ENCODE peak calls at places on chromosomes 11 and 22, in five cellular contexts. E is SK-N-SH, Y is HepG2, B is stomach, R is transverse colon. A is an unnamed sample.

GRCh38 chr11:134145715-134146114 is 76.8 kb downstream of the JAM3 start:
- DNase-seq in E (no peak), Y (no peak), B (no peak), R (no peak), A (no peak)

GRCh38 chr11:108959124-108959761 is 294.4 kb downstream of the DDX10 start:
- DNase-seq in E (peak), Y (no peak), B (no peak), R (no peak), A (no peak)

GRCh38 chr11:92204731-92205130 is 19.9 kb upstream of the FAT3 start:
- DNase-seq in E (no peak), Y (no peak), B (peak), R (no peak), A (no peak)

GRCh38 chr11:130197386-130198035 is 37.9 kb downstream of the ST14 start:
- DNase-seq in E (no peak), Y (no peak), B (no peak), R (no peak), A (no peak)

GRCh38 chr11:129385801-129386200 is 10.2 kb downstream of the BARX2 start:
- DNase-seq in E (no peak), Y (no peak), B (no peak), R (no peak), A (no peak)

GRCh38 chr11:82701847-82702520 is 31.7 kb downstream of the FAM181B start:
- DNase-seq in E (peak), Y (peak), B (no peak), R (peak), A (peak)

GRCh38 chr22:49664371-49664881 is 163.2 kb downstream of the BRD1 start:
- DNase-seq in E (no peak), Y (no peak), B (no peak), R (no peak), A (no peak)

GRCh38 chr11:133937015-133937414 is 19.8 kb downstream of the IGSF9B start:
- DNase-seq in E (peak), Y (no peak), B (no peak), R (no peak), A (no peak)

GRCh38 chr11:1923201-1923956 is 3.9 kb downstream of the TNNT3 start:
- DNase-seq in E (no peak), Y (no peak), B (no peak), R (no peak), A (no peak)

GRCh38 chr22:39530692-39531331 is 1.7 kb downstream of the RPS19BP1 start:
- DNase-seq in E (peak), Y (peak), B (no peak), R (no peak), A (peak)

GRCh38 chr11:127193916-127194315 is 193.3 kb upstream of the KIRREL3 start:
- DNase-seq in E (no peak), Y (no peak), B (no peak), R (no peak), A (no peak)

GRCh38 chr22:17777005-17777716 is 2.9 kb upstream of the BID start:
- DNase-seq in E (no peak), Y (peak), B (peak), R (peak), A (peak)

GRCh38 chr11:11148104-11148509 is 204.9 kb downstream of the CSNK2A3 start:
- DNase-seq in E (no peak), Y (no peak), B (no peak), R (peak), A (peak)

GRCh38 chr11:36507824-36508489 is 2.1 kb downstream of the TRAF6 start:
- DNase-seq in E (no peak), Y (no peak), B (no peak), R (no peak), A (no peak)

GRCh38 chr11:67670316-67671210 is 3.9 kb downstream of the ALDH3B2 start:
- DNase-seq in E (peak), Y (no peak), B (no peak), R (no peak), A (no peak)

GRCh38 chr11:118436639-118437045 is 350 bp downstream of the KMT2A start:
- DNase-seq in E (no peak), Y (no peak), B (no peak), R (peak), A (peak)

GRCh38 chr22:30665786-30666185 is 1.9 kb downstream of the DUSP18 start:
- DNase-seq in E (no peak), Y (no peak), B (no peak), R (peak), A (no peak)

GRCh38 chr11:123373754-123374621 is 56.1 kb upstream of the GRAMD1B start:
- DNase-seq in E (no peak), Y (no peak), B (no peak), R (no peak), A (no peak)

GRCh38 chr22:27719535-27720227 is 81.9 kb downstream of the MN1 start:
- DNase-seq in E (no peak), Y (peak), B (no peak), R (no peak), A (peak)

GRCh38 chr11:10076458-10077141 is 217.4 kb downstream of the SBF2 start:
- DNase-seq in E (no peak), Y (peak), B (peak), R (peak), A (peak)

GRCh38 chr11:3989251-3989650 is 105.3 kb upstream of the RRM1 start:
- DNase-seq in E (no peak), Y (no peak), B (no peak), R (no peak), A (no peak)

GRCh38 chr11:403021-403760 is 9.2 kb downstream of the PKP3 start:
- DNase-seq in E (no peak), Y (no peak), B (no peak), R (no peak), A (no peak)

GRCh38 chr22:38867124-38867455 is 4.9 kb downstream of the CBX6 start:
- DNase-seq in E (no peak), Y (no peak), B (no peak), R (no peak), A (no peak)

GRCh38 chr22:36155702-36156101 is 4.9 kb downstream of the APOL3 start:
- DNase-seq in E (no peak), Y (peak), B (peak), R (peak), A (no peak)

GRCh38 chr22:22032099-22032905 is 49.7 kb upstream of the TOP3B start:
- DNase-seq in E (no peak), Y (no peak), B (no peak), R (no peak), A (no peak)

GRCh38 chr11:27383645-27384044 is 20.6 kb upstream of the CCDC34 start:
- DNase-seq in E (no peak), Y (no peak), B (no peak), R (no peak), A (no peak)

GRCh38 chr22:49507607-49508292 is 319.9 kb downstream of the BRD1 start:
- DNase-seq in E (no peak), Y (no peak), B (peak), R (no peak), A (no peak)

GRCh38 chr11:75541301-75541929 is 15.7 kb upstream of the GDPD5 start:
- DNase-seq in E (no peak), Y (no peak), B (no peak), R (no peak), A (no peak)

GRCh38 chr11:31131760-31132159 is 237.8 kb downstream of the DCDC1 start:
- DNase-seq in E (no peak), Y (no peak), B (no peak), R (no peak), A (no peak)

GRCh38 chr22:19473578-19473977 is 5.4 kb downstream of the UFD1 start:
- DNase-seq in E (no peak), Y (no peak), B (no peak), R (no peak), A (no peak)

GRCh38 chr11:35138949-35139881 is at the start of gene CD44:
- DNase-seq in E (peak), Y (no peak), B (peak), R (peak), A (peak)

GRCh38 chr11:73365352-73366264 is 10.6 kb upstream of the RELT start:
- DNase-seq in E (no peak), Y (no peak), B (no peak), R (no peak), A (no peak)

GRCh38 chr11:113193077-113193476 is 121.3 kb upstream of the TTC12 start:
- DNase-seq in E (no peak), Y (no peak), B (no peak), R (no peak), A (no peak)

GRCh38 chr11:74397531-74398243 is 546 bp downstream of the PGM2L1 start:
- DNase-seq in E (peak), Y (peak), B (peak), R (peak), A (peak)

GRCh38 chr11:74403607-74404006 is 5.4 kb upstream of the PGM2L1 start:
- DNase-seq in E (peak), Y (no peak), B (no peak), R (no peak), A (no peak)

DNA sequence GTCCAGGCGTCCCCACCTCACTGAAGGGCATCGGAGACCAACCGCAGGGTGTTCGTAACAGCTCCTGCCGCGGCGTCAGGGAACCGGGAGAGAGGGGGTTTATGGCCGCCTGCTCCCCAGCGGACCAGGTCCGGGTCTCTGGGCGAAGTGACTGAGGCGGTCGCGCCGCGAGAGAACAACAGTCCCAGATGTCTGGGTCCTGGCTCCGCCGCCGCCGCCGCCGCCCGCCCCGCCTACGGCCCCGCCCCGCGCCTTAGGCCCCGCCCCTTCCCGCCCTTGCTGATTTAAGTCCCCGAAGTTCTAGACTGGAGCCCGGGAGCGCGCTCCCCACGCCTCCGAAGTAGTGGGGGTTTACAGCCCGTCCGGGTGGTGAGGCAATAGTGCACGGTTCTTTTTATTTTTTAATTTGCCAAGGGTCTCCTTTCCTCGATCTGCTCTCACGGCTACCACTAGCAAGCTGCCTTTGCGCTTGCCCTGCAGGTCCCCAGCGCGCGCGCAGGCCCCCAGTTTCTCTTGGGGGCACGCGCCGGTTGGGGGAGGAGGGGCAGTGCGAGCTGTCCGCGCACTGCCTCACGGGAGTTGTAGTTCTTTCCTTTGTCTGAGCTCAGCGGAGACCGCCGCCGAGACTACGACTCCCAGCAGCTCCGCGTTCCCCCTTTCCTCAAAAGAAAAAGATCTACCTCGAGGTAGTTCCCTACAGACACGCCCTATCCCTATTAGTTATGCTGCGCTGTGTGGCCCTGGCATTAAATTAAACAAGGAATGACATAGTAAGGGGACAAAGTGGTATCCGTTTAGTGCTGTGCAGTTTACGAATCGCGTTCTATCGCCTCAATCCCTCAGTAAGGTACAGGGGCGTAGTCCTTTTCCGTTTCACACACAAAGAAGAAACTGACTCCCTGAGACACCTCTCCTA is at the start of gene PGM2L1:
- DNase-seq in E (peak), Y (peak), B (peak), R (peak), A (peak)
- TF ChIP-seq EP300 in E (no peak), Y (no peak), B (no peak), R (no peak), A (peak)

GRCh38 chr11:33893711-33894401 is 2.0 kb upstream of the LMO2 start:
- DNase-seq in E (no peak), Y (no peak), B (no peak), R (no peak), A (peak)
- TF ChIP-seq EP300 in E (no peak), Y (no peak), B (no peak), R (no peak), A (no peak)

GRCh38 chr11:70472240-70472639 is 73.9 kb downstream of the CTTN start:
- DNase-seq in E (no peak), Y (no peak), B (no peak), R (no peak), A (no peak)

GRCh38 chr11:70471254-70471653 is 72.9 kb downstream of the CTTN start:
- DNase-seq in E (peak), Y (no peak), B (no peak), R (no peak), A (peak)

GRCh38 chr11:70468256-70469230 is 70.2 kb downstream of the CTTN start:
- DNase-seq in E (no peak), Y (no peak), B (no peak), R (no peak), A (no peak)

GRCh38 chr11:70467196-70468085 is 69.1 kb downstream of the CTTN start:
- DNase-seq in E (peak), Y (peak), B (peak), R (peak), A (peak)

GRCh38 chr11:70470127-70470526 is 71.8 kb downstream of the CTTN start:
- DNase-seq in E (no peak), Y (no peak), B (peak), R (no peak), A (peak)
- TF ChIP-seq EP300 in E (no peak), Y (no peak), B (no peak), R (no peak), A (no peak)

DNA sequence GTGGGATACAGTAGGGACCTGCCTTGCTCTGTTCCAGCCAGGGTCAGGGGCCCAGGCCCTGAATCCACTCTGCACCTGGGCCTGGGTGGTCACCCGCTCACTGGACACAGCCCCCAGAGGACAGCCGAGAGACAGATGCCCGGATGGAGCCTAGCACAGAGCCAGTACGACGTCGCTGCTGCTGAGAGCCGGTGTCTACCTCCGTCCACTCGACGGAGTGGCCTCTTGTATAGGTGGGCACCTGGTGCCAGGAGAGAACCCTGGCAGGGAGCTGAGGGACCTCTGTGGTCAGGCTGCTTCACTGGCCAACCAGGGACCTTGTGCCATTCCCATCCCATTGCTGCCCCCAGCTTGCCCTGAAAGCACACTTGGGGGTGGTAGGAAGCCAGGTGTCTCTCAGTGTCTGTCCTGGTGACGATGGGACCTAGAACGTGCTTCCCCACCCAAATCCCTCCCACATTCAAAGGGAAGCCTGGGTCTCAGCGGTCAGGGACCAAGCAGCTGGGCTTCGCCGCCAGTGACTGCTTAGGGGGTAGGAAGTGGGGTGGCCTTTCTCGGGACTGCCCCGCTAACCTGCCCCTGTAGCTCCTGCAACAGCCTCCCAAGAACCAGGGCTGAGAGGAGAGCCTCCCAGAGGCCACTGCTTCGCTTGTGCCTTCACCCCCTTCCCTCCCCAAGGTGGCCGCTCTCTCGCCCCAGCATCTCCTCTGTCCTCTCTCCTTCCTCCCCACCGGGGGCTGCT is 10.3 kb upstream of the CERK start:
- DNase-seq in E (no peak), Y (no peak), B (no peak), R (no peak), A (no peak)
- TF ChIP-seq EP300 in E (no peak), Y (no peak), B (no peak), R (no peak), A (no peak)

GRCh38 chr11:12397953-12398352 is 20.6 kb downstream of the PARVA start:
- DNase-seq in E (no peak), Y (no peak), B (no peak), R (peak), A (no peak)
- TF ChIP-seq EP300 in E (peak), Y (no peak), B (peak), R (peak), A (no peak)

GRCh38 chr11:68889948-68890446 is 13.6 kb downstream of the MRPL21 start:
- DNase-seq in E (peak), Y (no peak), B (no peak), R (peak), A (peak)

GRCh38 chr11:68891356-68891948 is 12.2 kb downstream of the MRPL21 start:
- DNase-seq in E (no peak), Y (no peak), B (no peak), R (no peak), A (no peak)

GRCh38 chr11:68893282-68893681 is 10.3 kb downstream of the MRPL21 start:
- DNase-seq in E (no peak), Y (no peak), B (no peak), R (no peak), A (no peak)

GRCh38 chr11:68892576-68892975 is 11.1 kb downstream of the MRPL21 start:
- DNase-seq in E (no peak), Y (no peak), B (no peak), R (no peak), A (no peak)

GRCh38 chr11:68890490-68891231 is 13.0 kb downstream of the MRPL21 start:
- DNase-seq in E (peak), Y (no peak), B (peak), R (peak), A (no peak)
- TF ChIP-seq EP300 in E (no peak), Y (no peak), B (no peak), R (no peak), A (no peak)

DNA sequence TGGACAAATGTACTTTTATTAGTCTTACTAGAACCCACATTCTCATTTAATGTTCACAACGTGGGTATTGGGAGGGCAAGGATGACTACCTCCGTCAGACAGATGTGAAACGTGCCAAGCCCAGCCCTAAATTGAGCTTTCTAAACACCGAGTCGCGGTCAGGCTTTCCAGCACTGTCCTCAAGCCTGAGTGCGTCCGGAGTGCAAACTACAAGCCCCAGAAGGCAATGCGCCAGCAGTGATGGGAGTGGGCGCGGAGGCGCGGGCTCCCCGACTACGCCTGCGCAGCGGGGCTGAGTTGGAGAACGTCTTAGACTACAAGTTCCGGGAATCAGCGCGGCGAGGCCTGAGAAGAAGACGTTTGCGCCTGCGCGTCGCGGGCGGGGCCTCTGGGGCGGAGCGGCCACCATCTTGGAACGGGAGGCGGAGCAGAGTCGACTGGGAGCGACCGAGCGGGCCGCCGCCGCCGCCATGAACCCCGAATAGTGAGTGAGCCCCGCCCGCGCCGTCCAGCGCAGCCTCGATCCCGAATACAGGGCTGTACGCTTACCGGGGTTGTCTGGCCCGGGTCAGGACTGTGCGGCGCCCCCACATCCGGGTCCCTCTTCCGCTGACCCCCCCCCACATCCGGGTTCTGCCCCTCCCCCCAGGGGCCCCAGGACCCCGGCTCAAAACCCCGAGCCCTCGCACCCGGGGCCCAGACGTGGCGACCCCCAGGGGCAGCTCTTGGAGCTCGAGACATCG is at the start of gene RAB1B:
- DNase-seq in E (peak), Y (peak), B (peak), R (peak), A (peak)
- TF ChIP-seq EP300 in E (no peak), Y (no peak), B (no peak), R (peak), A (no peak)

GRCh38 chr11:116772443-116773202 is at the start of gene BUD13:
- DNase-seq in E (peak), Y (peak), B (peak), R (peak), A (peak)
- TF ChIP-seq EP300 in E (no peak), Y (no peak), B (no peak), R (peak), A (peak)

DNA sequence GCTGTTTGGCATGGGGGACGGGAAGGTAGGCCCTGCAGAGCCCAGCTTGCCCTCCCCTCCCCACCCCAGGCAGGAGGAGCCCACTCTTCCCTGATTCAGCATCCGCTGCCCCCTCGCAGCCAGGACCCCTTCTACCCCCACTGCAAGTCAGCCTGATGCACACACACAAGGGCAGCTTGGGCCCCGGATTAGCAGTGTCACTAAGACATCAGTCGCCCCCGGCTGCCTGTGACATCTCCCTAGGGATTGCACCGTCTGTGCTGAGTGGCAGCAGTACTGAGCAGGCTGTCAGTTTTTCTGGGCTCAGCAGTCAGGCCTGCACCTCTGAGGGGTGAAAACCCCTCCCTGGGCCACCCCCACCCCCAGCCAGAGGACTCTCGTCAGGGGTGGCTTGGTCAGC is 30.4 kb upstream of the SYT7 start:
- DNase-seq in E (no peak), Y (no peak), B (no peak), R (no peak), A (no peak)
- TF ChIP-seq EP300 in E (no peak), Y (no peak), B (no peak), R (no peak), A (no peak)